ENCODE peak calls at places on chromosomes 1 and 21, in eight cellular contexts. X is heart right ventricle, L is fibroblast of the aortic adventitia, N is NB4, F is ovary, Q is dorsolateral prefrontal cortex, G is spleen, M is fibroblast of mammary gland. V is an unnamed sample.

GRCh38 chr1:200253774-200254495 is 155.9 kb downstream of the ZNF281 start:
- DNase-seq in X (no peak), L (no peak), N (no peak), F (no peak), Q (no peak), G (no peak), M (no peak), V (no peak)

GRCh38 chr1:62317021-62317768 is 2.0 kb downstream of the KANK4 start:
- DNase-seq in X (no peak), L (no peak), N (no peak), F (no peak), Q (no peak), G (no peak), M (no peak), V (no peak)

GRCh38 chr1:217542136-217542777 is 88.6 kb downstream of the GPATCH2 start:
- DNase-seq in X (no peak), L (peak), N (no peak), F (no peak), Q (no peak), G (no peak), M (no peak), V (no peak)

GRCh38 chr1:15245593-15246325 is 1.3 kb upstream of the FHAD1 start:
- DNase-seq in X (no peak), L (peak), N (peak), F (no peak), Q (no peak), G (no peak), M (peak), V (no peak)

GRCh38 chr1:70762386-70762785 is 285.2 kb downstream of the PTGER3 start:
- DNase-seq in X (no peak), L (no peak), N (no peak), F (no peak), Q (no peak), G (no peak), M (no peak), V (no peak)

GRCh38 chr1:15696956-15697521 is 12.9 kb downstream of the PLEKHM2 start:
- DNase-seq in X (no peak), L (peak), N (peak), F (no peak), Q (peak), G (peak), M (no peak), V (no peak)

GRCh38 chr1:96843196-96843595 is 121.6 kb downstream of the PTBP2 start:
- DNase-seq in X (no peak), L (peak), N (peak), F (no peak), Q (no peak), G (no peak), M (peak), V (no peak)

GRCh38 chr1:2778220-2778592 is 23.3 kb downstream of the TTC34 start:
- DNase-seq in X (no peak), L (no peak), N (no peak), F (no peak), Q (no peak), G (peak), M (no peak), V (no peak)

GRCh38 chr1:67211589-67212563 is 45.6 kb downstream of the IL23R start:
- DNase-seq in X (peak), L (peak), N (peak), F (no peak), Q (peak), G (no peak), M (peak), V (peak)

GRCh38 chr1:31939484-31940329 is 1.5 kb upstream of the PTP4A2 start:
- DNase-seq in X (peak), L (peak), N (peak), F (peak), Q (no peak), G (peak), M (peak), V (peak)

GRCh38 chr21:35035116-35035515 is 14.0 kb downstream of the RUNX1 start:
- DNase-seq in X (no peak), L (no peak), N (no peak), F (no peak), Q (no peak), G (no peak), M (no peak), V (no peak)

GRCh38 chr1:116571215-116571919 is 541 bp upstream of the CD58 start:
- DNase-seq in X (no peak), L (no peak), N (no peak), F (no peak), Q (no peak), G (peak), M (no peak), V (peak)

GRCh38 chr1:7564097-7564496 is 207.0 kb upstream of the VAMP3 start:
- DNase-seq in X (no peak), L (no peak), N (no peak), F (no peak), Q (no peak), G (peak), M (no peak), V (no peak)

GRCh38 chr1:45864124-45864721 is 60.8 kb downstream of the MAST2 start:
- DNase-seq in X (no peak), L (no peak), N (no peak), F (no peak), Q (no peak), G (no peak), M (peak), V (no peak)

GRCh38 chr1:119815361-119815760 is 4.1 kb upstream of the REG4 start:
- DNase-seq in X (no peak), L (no peak), N (no peak), F (no peak), Q (no peak), G (no peak), M (peak), V (no peak)

GRCh38 chr1:20371883-20372282 is 81.2 kb downstream of the VWA5B1 start:
- DNase-seq in X (no peak), L (no peak), N (no peak), F (no peak), Q (no peak), G (no peak), M (no peak), V (no peak)

GRCh38 chr1:97379387-97380075 is 541.3 kb downstream of the DPYD start:
- DNase-seq in X (no peak), L (peak), N (no peak), F (no peak), Q (no peak), G (no peak), M (peak), V (no peak)

GRCh38 chr1:155940531-155940992 is 876 bp upstream of the RXFP4 start:
- DNase-seq in X (peak), L (peak), N (peak), F (peak), Q (no peak), G (peak), M (peak), V (peak)

GRCh38 chr1:221868894-221869293 is 127.0 kb upstream of the DUSP10 start:
- DNase-seq in X (no peak), L (peak), N (no peak), F (no peak), Q (no peak), G (no peak), M (peak), V (no peak)

GRCh38 chr1:182968846-182969734 is 16.1 kb upstream of the SHCBP1L start:
- DNase-seq in X (no peak), L (no peak), N (no peak), F (no peak), Q (no peak), G (no peak), M (no peak), V (no peak)

GRCh38 chr1:208036177-208036808 is 125.4 kb upstream of the CD34 start:
- DNase-seq in X (no peak), L (peak), N (peak), F (no peak), Q (no peak), G (no peak), M (peak), V (no peak)

GRCh38 chr1:24995661-24996060 is 65.6 kb upstream of the RUNX3 start:
- DNase-seq in X (no peak), L (no peak), N (no peak), F (no peak), Q (no peak), G (peak), M (no peak), V (no peak)

GRCh38 chr1:104648269-104648691 is 898.6 kb downstream of the AMY1C start:
- DNase-seq in X (no peak), L (no peak), N (peak), F (no peak), Q (no peak), G (no peak), M (no peak), V (peak)

GRCh38 chr1:31374511-31375196 is 1.8 kb upstream of the FABP3 start:
- DNase-seq in X (peak), L (peak), N (no peak), F (peak), Q (no peak), G (no peak), M (peak), V (no peak)

GRCh38 chr1:13694886-13695684 is 4.9 kb upstream of the PRDM2 start:
- DNase-seq in X (no peak), L (no peak), N (no peak), F (no peak), Q (no peak), G (no peak), M (no peak), V (no peak)

GRCh38 chr1:218499021-218499691 is 154.0 kb downstream of the TGFB2 start:
- DNase-seq in X (no peak), L (peak), N (peak), F (no peak), Q (no peak), G (no peak), M (peak), V (no peak)

GRCh38 chr1:75342799-75343198 is 208.6 kb downstream of the LHX8 start:
- DNase-seq in X (no peak), L (no peak), N (no peak), F (no peak), Q (no peak), G (no peak), M (no peak), V (no peak)

GRCh38 chr1:206037521-206037920 is 13.8 kb upstream of the CTSE start:
- DNase-seq in X (no peak), L (no peak), N (no peak), F (no peak), Q (no peak), G (no peak), M (no peak), V (no peak)

GRCh38 chr1:155104605-155105534 is 22.8 kb upstream of the EFNA1 start:
- DNase-seq in X (no peak), L (no peak), N (no peak), F (no peak), Q (no peak), G (no peak), M (no peak), V (no peak)

GRCh38 chr1:44103270-44104131 is 15.1 kb upstream of the KLF17 start:
- DNase-seq in X (no peak), L (no peak), N (peak), F (no peak), Q (no peak), G (peak), M (peak), V (peak)
- TF ChIP-seq CTCF in X (no peak), L (no peak), N (peak), F (no peak), Q (no peak), G (no peak), M (peak), V (no peak)

GRCh38 chr1:98468111-98468717 is 193.3 kb upstream of the SNX7 start:
- DNase-seq in X (no peak), L (peak), N (peak), F (no peak), Q (no peak), G (no peak), M (peak), V (peak)
- TF ChIP-seq CTCF in X (peak), L (peak), N (peak), F (no peak), Q (peak), G (no peak), M (peak), V (peak)

DNA sequence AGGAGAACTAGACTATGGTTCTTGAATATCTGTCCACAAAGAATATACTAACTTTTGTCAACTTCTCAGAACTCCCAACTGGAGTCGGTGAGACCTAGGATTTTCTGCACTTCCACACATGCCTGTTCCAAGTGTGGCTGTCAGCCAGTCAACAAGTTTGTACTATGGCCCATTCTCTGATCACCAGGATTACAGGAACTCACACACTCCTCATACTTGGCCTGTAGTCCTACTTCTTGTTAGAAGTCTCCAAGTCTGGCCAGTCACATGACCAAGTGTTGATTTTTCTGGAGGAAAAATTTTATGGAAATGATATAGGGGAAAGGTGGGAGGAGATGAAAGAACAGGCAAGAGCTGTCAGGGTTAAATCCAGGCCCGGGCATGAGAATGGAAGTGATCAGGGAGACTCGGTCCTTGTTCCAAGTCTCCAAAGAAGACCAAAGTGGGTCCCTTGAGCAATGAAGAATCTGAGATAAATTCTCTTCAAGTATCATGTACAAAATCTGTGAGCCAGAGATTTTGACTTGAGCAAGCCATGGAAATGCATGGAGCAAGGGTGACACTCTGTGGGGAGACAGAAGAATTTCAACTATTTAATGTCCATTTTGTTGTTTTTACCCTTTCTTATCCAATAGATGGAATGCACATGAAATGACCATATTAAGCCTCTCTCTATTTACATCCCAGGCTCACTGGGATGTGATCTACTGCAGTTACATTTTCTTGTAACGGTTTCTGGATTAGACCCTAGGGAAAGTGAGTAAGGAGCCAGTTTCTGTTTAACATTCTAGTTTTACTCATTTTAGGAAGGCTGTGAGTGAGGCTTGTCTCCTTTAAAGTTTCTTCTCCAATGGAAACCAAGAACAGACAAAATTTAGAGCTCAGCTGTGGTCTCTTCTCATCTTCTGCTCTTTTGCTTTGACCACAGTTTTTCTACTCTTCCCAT is 320.9 kb downstream of the ASTN1 start:
- DNase-seq in X (peak), L (peak), N (peak), F (no peak), Q (no peak), G (no peak), M (peak), V (peak)
- TF ChIP-seq CTCF in X (peak), L (peak), N (no peak), F (no peak), Q (peak), G (no peak), M (peak), V (peak)

GRCh38 chr21:43726686-43727570 is 8.0 kb downstream of the PDXK start:
- DNase-seq in X (no peak), L (no peak), N (peak), F (peak), Q (no peak), G (peak), M (no peak), V (no peak)

GRCh38 chr21:43728467-43729390 is 9.8 kb downstream of the PDXK start:
- DNase-seq in X (peak), L (peak), N (peak), F (peak), Q (peak), G (peak), M (peak), V (peak)

GRCh38 chr21:43723648-43724047 is 4.7 kb downstream of the PDXK start:
- DNase-seq in X (no peak), L (no peak), N (no peak), F (no peak), Q (no peak), G (no peak), M (no peak), V (no peak)

GRCh38 chr21:43731476-43731875 is 12.5 kb downstream of the PDXK start:
- DNase-seq in X (no peak), L (no peak), N (no peak), F (peak), Q (no peak), G (no peak), M (no peak), V (no peak)

DNA sequence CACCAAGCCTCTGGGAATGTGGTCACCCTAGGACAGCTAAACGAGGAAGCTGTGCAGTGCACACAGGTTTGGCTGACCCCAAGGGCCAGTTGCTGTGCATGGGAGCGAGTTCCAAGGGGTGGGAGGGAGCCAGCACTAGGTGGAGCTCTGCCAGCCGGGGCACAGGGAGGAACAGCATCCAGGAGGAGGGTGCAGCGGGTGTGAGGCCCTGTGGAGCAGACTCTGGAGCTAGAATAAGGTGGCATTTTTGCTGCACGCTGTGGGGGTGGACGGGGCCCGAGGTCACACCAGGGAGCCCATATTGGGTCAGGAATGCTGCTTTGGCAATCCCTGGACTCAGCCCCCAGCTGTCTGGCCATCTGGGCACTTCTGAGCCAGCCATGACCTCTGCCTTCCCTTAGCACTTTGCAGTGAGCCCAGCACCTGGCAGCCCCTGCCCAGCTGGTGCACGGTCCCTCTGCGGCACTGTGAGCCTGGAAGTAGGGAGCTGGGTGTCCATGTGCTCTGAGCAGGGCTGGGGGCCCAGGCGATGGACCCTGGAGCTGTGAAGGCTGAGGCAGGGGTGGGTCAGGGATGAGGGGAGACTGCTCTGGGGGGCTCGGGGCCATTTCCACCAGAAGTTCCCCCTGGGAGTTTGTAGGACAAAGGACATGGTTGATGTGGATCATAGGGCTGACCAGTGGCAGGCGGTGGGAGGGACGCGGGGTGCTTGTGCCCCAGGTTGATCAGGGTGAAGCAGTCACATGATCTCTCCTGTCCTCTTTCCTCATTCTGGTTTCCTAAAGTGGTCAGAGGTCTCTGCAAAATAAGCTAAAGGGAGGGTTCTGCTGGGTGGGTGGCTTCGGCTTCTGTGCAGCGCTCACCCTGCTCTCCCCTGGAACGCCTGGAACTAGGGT is 8.9 kb downstream of the PDXK start:
- DNase-seq in X (no peak), L (no peak), N (peak), F (peak), Q (no peak), G (peak), M (no peak), V (no peak)
- TF ChIP-seq CTCF in X (no peak), L (no peak), N (peak), F (no peak), Q (no peak), G (no peak), M (no peak), V (no peak)

DNA sequence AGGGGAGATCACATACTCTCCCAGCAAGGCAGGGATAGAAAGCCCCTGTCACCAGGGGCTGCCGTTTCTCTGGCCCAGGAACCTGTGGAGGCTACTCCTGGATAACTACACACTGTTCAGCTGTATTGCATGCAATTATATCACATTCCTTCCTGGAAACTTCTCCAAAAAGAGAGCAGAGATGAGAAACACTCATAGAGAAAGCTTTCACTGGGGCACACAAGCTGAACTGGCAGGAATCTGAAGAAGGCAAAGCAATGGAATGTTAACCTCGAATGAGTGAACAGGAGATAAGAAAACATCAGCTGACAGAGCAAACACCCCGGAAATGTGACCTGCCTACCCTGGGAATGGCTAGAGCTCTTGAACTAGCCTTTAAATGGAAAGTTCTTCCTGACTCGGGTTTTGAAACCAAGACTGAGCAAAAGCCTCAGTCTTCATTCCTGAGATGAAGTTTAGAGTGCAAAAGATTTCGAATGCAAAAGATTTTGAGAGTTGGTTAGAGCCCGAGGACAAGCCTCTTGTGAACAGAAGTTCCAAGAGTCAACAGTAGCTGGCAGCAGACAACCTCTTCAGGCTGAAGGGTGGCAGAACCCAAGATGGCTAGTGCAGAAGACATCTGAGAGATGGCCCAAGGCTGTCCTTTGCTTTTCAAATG is 32.3 kb downstream of the CCN1 start:
- DNase-seq in X (peak), L (peak), N (peak), F (no peak), Q (no peak), G (no peak), M (peak), V (no peak)
- TF ChIP-seq CTCF in X (peak), L (peak), N (peak), F (no peak), Q (no peak), G (no peak), M (peak), V (no peak)

GRCh38 chr1:161314201-161314981 is at the start of gene SDHC:
- DNase-seq in X (peak), L (peak), N (peak), F (peak), Q (peak), G (peak), M (peak), V (peak)
- TF ChIP-seq CTCF in X (no peak), L (peak), N (peak), F (no peak), Q (no peak), G (no peak), M (peak), V (peak)